ENCODE peak calls at places on chromosomes 1 and 21, in eight cellular contexts. S is NCI-H1092; X is ovary; N is OCI-LY7; A is pulmonary artery endothelial cell; O is NCI-H1417; E is activated CD4-positive, alpha-beta T cell treated with anti-CD3 and anti-CD28 coated beads for 24 hours; J is left ventricle myocardium inferior. Z is an unnamed sample.
A peak's percentile ranks its signal among the peaks of the same experiment; 100 is the strongest.

GRCh38 chr21:34544032-34544496 is 32.1 kb upstream of the KCNE1 start:
- DNase-seq in S (peak; percentile 8), X (peak; percentile 39), N (peak; percentile 77), A (peak; percentile 70), O (peak; percentile 54), E (peak; percentile 26), J (peak; percentile 36), Z (peak; percentile 91)

GRCh38 chr1:3504151-3504822 is 49.8 kb downstream of the ARHGEF16 start:
- DNase-seq in S (no peak), X (no peak), N (no peak), A (peak; percentile 88), O (no peak), E (no peak), J (peak; percentile 38), Z (no peak)

GRCh38 chr1:174041369-174041768 is 19.2 kb upstream of the RC3H1 start:
- DNase-seq in S (no peak), X (no peak), N (no peak), A (no peak), O (no peak), E (no peak), J (no peak), Z (no peak)

GRCh38 chr1:54979327-54979891 is 1.0 kb upstream of the TMEM61 start:
- DNase-seq in S (no peak), X (no peak), N (no peak), A (no peak), O (no peak), E (no peak), J (no peak), Z (no peak)

GRCh38 chr21:32611471-32611997 is 643 bp downstream of the CFAP298 start:
- DNase-seq in S (no peak), X (no peak), N (peak; percentile 83), A (no peak), O (peak; percentile 57), E (peak; percentile 28), J (no peak), Z (peak; percentile 48)

GRCh38 chr1:203327684-203328457 is 22.6 kb downstream of the BTG2 start:
- DNase-seq in S (peak; percentile 79), X (no peak), N (no peak), A (no peak), O (peak; percentile 95), E (peak; percentile 32), J (peak; percentile 63), Z (no peak)

GRCh38 chr1:112393634-112393976 is 2.4 kb upstream of the CTTNBP2NL start:
- DNase-seq in S (no peak), X (no peak), N (no peak), A (no peak), O (no peak), E (no peak), J (no peak), Z (no peak)

GRCh38 chr1:174447866-174448530 is at the start of gene GPR52:
- DNase-seq in S (no peak), X (no peak), N (no peak), A (no peak), O (no peak), E (no peak), J (no peak), Z (no peak)

GRCh38 chr21:34980423-34981115 is 68.5 kb downstream of the RUNX1 start:
- DNase-seq in S (no peak), X (no peak), N (no peak), A (no peak), O (peak; percentile 36), E (no peak), J (no peak), Z (no peak)

GRCh38 chr1:245156736-245157505 is 2.1 kb downstream of the KIF26B start:
- DNase-seq in S (peak; percentile 82), X (no peak), N (no peak), A (no peak), O (peak; percentile 82), E (no peak), J (no peak), Z (peak; percentile 13)

GRCh38 chr1:15843826-15844572 is 3.5 kb upstream of the SPEN start:
- DNase-seq in S (peak; percentile 6), X (no peak), N (peak; percentile 88), A (no peak), O (peak; percentile 62), E (no peak), J (no peak), Z (peak; percentile 34)

GRCh38 chr1:222697858-222698257 is 14.4 kb downstream of the AIDA start:
- DNase-seq in S (no peak), X (no peak), N (no peak), A (no peak), O (no peak), E (no peak), J (no peak), Z (no peak)

GRCh38 chr1:38009088-38009840 is 3.3 kb upstream of the UTP11 start:
- DNase-seq in S (no peak), X (no peak), N (no peak), A (no peak), O (no peak), E (no peak), J (no peak), Z (peak; percentile 26)

GRCh38 chr1:173082913-173083312 is 32.2 kb upstream of the TNFSF18 start:
- DNase-seq in S (no peak), X (no peak), N (no peak), A (no peak), O (no peak), E (no peak), J (no peak), Z (no peak)

GRCh38 chr1:200178340-200178739 is 150.8 kb downstream of the NR5A2 start:
- DNase-seq in S (no peak), X (no peak), N (no peak), A (no peak), O (no peak), E (no peak), J (no peak), Z (no peak)

GRCh38 chr1:229253170-229253974 is 17.5 kb upstream of the RAB4A start:
- DNase-seq in S (no peak), X (no peak), N (peak; percentile 19), A (no peak), O (peak; percentile 86), E (no peak), J (no peak), Z (no peak)

GRCh38 chr1:243943671-243944428 is 93.8 kb upstream of the AKT3 start:
- DNase-seq in S (no peak), X (no peak), N (no peak), A (no peak), O (no peak), E (no peak), J (no peak), Z (no peak)

GRCh38 chr1:162937721-162938395 is 76.9 kb upstream of the CCDC190 start:
- DNase-seq in S (no peak), X (no peak), N (no peak), A (no peak), O (no peak), E (no peak), J (no peak), Z (no peak)

GRCh38 chr1:7334475-7335035 is 436.5 kb upstream of the VAMP3 start:
- DNase-seq in S (peak; percentile 54), X (no peak), N (no peak), A (no peak), O (peak; percentile 81), E (no peak), J (no peak), Z (no peak)

GRCh38 chr1:181159451-181160151 is 71.1 kb downstream of the IER5 start:
- DNase-seq in S (no peak), X (no peak), N (no peak), A (peak; percentile 59), O (no peak), E (peak; percentile 35), J (no peak), Z (peak; percentile 45)

GRCh38 chr1:230875370-230875769 is 7.0 kb upstream of the C1orf198 start:
- DNase-seq in S (no peak), X (no peak), N (no peak), A (no peak), O (no peak), E (no peak), J (no peak), Z (no peak)

GRCh38 chr1:7221823-7222462 is 436.7 kb downstream of the CAMTA1 start:
- DNase-seq in S (no peak), X (no peak), N (no peak), A (no peak), O (no peak), E (no peak), J (no peak), Z (no peak)

GRCh38 chr1:98035587-98035986 is 114.8 kb upstream of the DPYD start:
- DNase-seq in S (no peak), X (no peak), N (no peak), A (no peak), O (peak; percentile 12), E (no peak), J (no peak), Z (no peak)

GRCh38 chr1:37755290-37755689 is 9.6 kb downstream of the EPHA10 start:
- DNase-seq in S (no peak), X (no peak), N (no peak), A (no peak), O (no peak), E (peak; percentile 15), J (no peak), Z (peak; percentile 31)

GRCh38 chr1:155285063-155285462 is 7.8 kb downstream of the HCN3 start:
- DNase-seq in S (no peak), X (no peak), N (no peak), A (no peak), O (no peak), E (no peak), J (no peak), Z (no peak)

GRCh38 chr1:212858461-212859265 is 588 bp downstream of the FLVCR1 start:
- DNase-seq in S (no peak), X (peak; percentile 31), N (peak; percentile 49), A (no peak), O (peak; percentile 86), E (no peak), J (peak; percentile 16), Z (peak; percentile 45)

GRCh38 chr1:202268817-202269216 is 72.9 kb downstream of the UBE2T start:
- DNase-seq in S (no peak), X (no peak), N (no peak), A (no peak), O (no peak), E (no peak), J (no peak), Z (no peak)

GRCh38 chr1:116902027-116902426 is 7.7 kb upstream of the PTGFRN start:
- DNase-seq in S (no peak), X (no peak), N (no peak), A (no peak), O (no peak), E (no peak), J (no peak), Z (no peak)

GRCh38 chr1:26237230-26237966 is 3.4 kb downstream of the CEP85 start:
- DNase-seq in S (no peak), X (no peak), N (no peak), A (no peak), O (no peak), E (no peak), J (no peak), Z (no peak)

GRCh38 chr1:226737819-226738420 is 1.2 kb downstream of the ITPKB start:
- DNase-seq in S (no peak), X (peak; percentile 54), N (peak; percentile 73), A (no peak), O (peak; percentile 76), E (no peak), J (peak; percentile 47), Z (peak; percentile 44)

GRCh38 chr1:212749924-212750535 is 41.5 kb downstream of the NSL1 start:
- DNase-seq in S (peak; percentile 45), X (no peak), N (peak; percentile 47), A (peak; percentile 22), O (peak; percentile 73), E (no peak), J (no peak), Z (peak; percentile 50)

GRCh38 chr1:201309420-201309819 is 26.1 kb downstream of the PKP1 start:
- DNase-seq in S (peak; percentile 88), X (no peak), N (peak; percentile 49), A (peak; percentile 19), O (peak; percentile 85), E (no peak), J (peak; percentile 67), Z (peak; percentile 16)

Z was measured in GM12865.